ENCODE peak calls at places on chromosomes 2 and 18, in ten cellular contexts. U is GM23248, W is astrocyte, Q is HCT116, F is mammary epithelial cell, I is kidney, L is MM.1S, N is fibroblast of lung, C is IMR-90, B is SK-N-MC. R is an unnamed sample.

GRCh38 chr18:27413495-27414401 is 228.6 kb upstream of the CHST9 start:
- DNase-seq in U (peak), W (peak), Q (no peak), F (peak), I (no peak), L (no peak), N (peak), C (no peak), B (no peak), R (peak)

GRCh38 chr2:238743243-238744068 is 104.4 kb upstream of the TWIST2 start:
- DNase-seq in U (no peak), W (peak), Q (no peak), F (no peak), I (no peak), L (no peak), N (peak), C (no peak), B (no peak), R (no peak)

GRCh38 chr2:25446122-25446521 is 104.4 kb upstream of the DNMT3A start:
- DNase-seq in U (no peak), W (no peak), Q (no peak), F (no peak), I (no peak), L (no peak), N (no peak), C (no peak), B (no peak), R (no peak)

GRCh38 chr2:130821867-130822266 is 14.8 kb upstream of the ARHGEF4 start:
- DNase-seq in U (no peak), W (no peak), Q (no peak), F (no peak), I (no peak), L (no peak), N (no peak), C (no peak), B (no peak), R (no peak)

GRCh38 chr2:189477756-189478155 is 36.5 kb downstream of the WDR75 start:
- DNase-seq in U (no peak), W (no peak), Q (no peak), F (no peak), I (no peak), L (no peak), N (no peak), C (no peak), B (no peak), R (no peak)

GRCh38 chr2:84881581-84882414 is 914 bp upstream of the TRABD2A start:
- DNase-seq in U (peak), W (peak), Q (peak), F (peak), I (peak), L (peak), N (peak), C (peak), B (no peak), R (peak)

GRCh38 chr2:82307510-82307909 is 2003.0 kb upstream of the LRRTM1 start:
- DNase-seq in U (no peak), W (no peak), Q (no peak), F (no peak), I (no peak), L (no peak), N (no peak), C (no peak), B (no peak), R (no peak)

GRCh38 chr18:21484851-21485636 is 115.5 kb downstream of the ESCO1 start:
- DNase-seq in U (peak), W (peak), Q (no peak), F (peak), I (no peak), L (no peak), N (peak), C (peak), B (no peak), R (no peak)

GRCh38 chr2:109030870-109031480 is 42.0 kb upstream of the EDAR start:
- DNase-seq in U (no peak), W (no peak), Q (no peak), F (no peak), I (no peak), L (no peak), N (no peak), C (no peak), B (no peak), R (no peak)

GRCh38 chr18:48753741-48754140 is 197.0 kb downstream of the SMAD7 start:
- DNase-seq in U (no peak), W (peak), Q (no peak), F (no peak), I (peak), L (no peak), N (peak), C (no peak), B (no peak), R (no peak)

GRCh38 chr2:8488001-8488738 is 193.7 kb upstream of the ID2 start:
- DNase-seq in U (no peak), W (peak), Q (no peak), F (no peak), I (no peak), L (peak), N (peak), C (no peak), B (no peak), R (no peak)

GRCh38 chr2:61074100-61074499 is 8.4 kb downstream of the SANBR start:
- DNase-seq in U (no peak), W (no peak), Q (no peak), F (no peak), I (no peak), L (no peak), N (no peak), C (no peak), B (no peak), R (no peak)

GRCh38 chr2:203122317-203122998 is 107.8 kb downstream of the NBEAL1 start:
- DNase-seq in U (peak), W (no peak), Q (no peak), F (no peak), I (no peak), L (no peak), N (no peak), C (peak), B (peak), R (no peak)

GRCh38 chr2:109128466-109129355 is at the start of gene SH3RF3:
- DNase-seq in U (peak), W (peak), Q (no peak), F (peak), I (peak), L (peak), N (peak), C (peak), B (no peak), R (peak)

GRCh38 chr2:160474319-160474645 is 19.3 kb downstream of the RBMS1 start:
- DNase-seq in U (no peak), W (no peak), Q (no peak), F (no peak), I (no peak), L (no peak), N (no peak), C (no peak), B (no peak), R (no peak)

GRCh38 chr2:189412330-189412953 is 28.8 kb upstream of the WDR75 start:
- DNase-seq in U (peak), W (peak), Q (peak), F (no peak), I (no peak), L (peak), N (peak), C (peak), B (peak), R (peak)

GRCh38 chr2:168666339-168666738 is 136.1 kb upstream of the NOSTRIN start:
- DNase-seq in U (peak), W (peak), Q (no peak), F (peak), I (no peak), L (no peak), N (peak), C (peak), B (no peak), R (no peak)

GRCh38 chr2:71609029-71609428 is 155.7 kb downstream of the DYSF start:
- DNase-seq in U (no peak), W (no peak), Q (no peak), F (no peak), I (peak), L (no peak), N (no peak), C (no peak), B (no peak), R (peak)

GRCh38 chr2:212640428-212640827 is 101.8 kb upstream of the ERBB4 start:
- DNase-seq in U (no peak), W (no peak), Q (peak), F (peak), I (no peak), L (no peak), N (no peak), C (no peak), B (no peak), R (no peak)

GRCh38 chr2:84906108-84906899 is 848 bp downstream of the TMSB10 start:
- DNase-seq in U (peak), W (no peak), Q (no peak), F (peak), I (peak), L (peak), N (no peak), C (no peak), B (no peak), R (peak)

GRCh38 chr18:79791141-79791972 is 6.4 kb upstream of the KCNG2 start:
- DNase-seq in U (peak), W (peak), Q (no peak), F (peak), I (peak), L (no peak), N (peak), C (peak), B (no peak), R (no peak)

GRCh38 chr2:119715409-119716295 is 36.7 kb downstream of the TMEM177 start:
- DNase-seq in U (no peak), W (no peak), Q (no peak), F (no peak), I (no peak), L (no peak), N (no peak), C (no peak), B (no peak), R (no peak)

GRCh38 chr2:105373895-105374401 is 24.9 kb downstream of the FHL2 start:
- DNase-seq in U (no peak), W (no peak), Q (no peak), F (peak), I (no peak), L (peak), N (no peak), C (no peak), B (no peak), R (no peak)

GRCh38 chr2:219713110-219713509 is 85.7 kb downstream of the SLC4A3 start:
- DNase-seq in U (peak), W (no peak), Q (no peak), F (peak), I (no peak), L (peak), N (peak), C (peak), B (no peak), R (no peak)

GRCh38 chr18:45910405-45911023 is 56.6 kb downstream of the EPG5 start:
- DNase-seq in U (peak), W (peak), Q (peak), F (peak), I (no peak), L (peak), N (peak), C (peak), B (no peak), R (peak)

GRCh38 chr2:27023740-27024139 is 9.0 kb upstream of the TMEM214 start:
- DNase-seq in U (no peak), W (no peak), Q (no peak), F (no peak), I (no peak), L (no peak), N (no peak), C (no peak), B (no peak), R (no peak)

GRCh38 chr2:23600336-23600735 is 215.4 kb downstream of the KLHL29 start:
- DNase-seq in U (no peak), W (peak), Q (no peak), F (no peak), I (peak), L (no peak), N (peak), C (no peak), B (no peak), R (no peak)

GRCh38 chr2:57855207-57855606 is 191.4 kb upstream of the VRK2 start:
- DNase-seq in U (no peak), W (no peak), Q (no peak), F (no peak), I (no peak), L (no peak), N (no peak), C (no peak), B (no peak), R (no peak)

GRCh38 chr2:29295843-29296242 is 180.6 kb downstream of the CLIP4 start:
- DNase-seq in U (peak), W (no peak), Q (peak), F (no peak), I (no peak), L (no peak), N (peak), C (peak), B (no peak), R (no peak)

GRCh38 chr18:59961086-59961485 is 61.3 kb downstream of the PMAIP1 start:
- DNase-seq in U (no peak), W (no peak), Q (no peak), F (peak), I (no peak), L (no peak), N (no peak), C (no peak), B (no peak), R (no peak)

GRCh38 chr2:71299507-71299906 is 32.1 kb upstream of the ZNF638 start:
- DNase-seq in U (peak), W (peak), Q (no peak), F (peak), I (no peak), L (no peak), N (peak), C (peak), B (no peak), R (no peak)

GRCh38 chr18:7812431-7813063 is 245.4 kb downstream of the PTPRM start:
- DNase-seq in U (peak), W (peak), Q (no peak), F (peak), I (no peak), L (no peak), N (peak), C (peak), B (no peak), R (no peak)

GRCh38 chr2:120219766-120220165 is 3.4 kb downstream of the TMEM185B start:
- DNase-seq in U (no peak), W (no peak), Q (no peak), F (no peak), I (no peak), L (no peak), N (no peak), C (no peak), B (no peak), R (no peak)

GRCh38 chr2:239717706-239718105 is 307.4 kb downstream of the NDUFA10 start:
- DNase-seq in U (no peak), W (no peak), Q (no peak), F (no peak), I (no peak), L (no peak), N (no peak), C (no peak), B (no peak), R (no peak)

GRCh38 chr2:238498691-238499295 is 72.1 kb downstream of the ASB1 start:
- DNase-seq in U (no peak), W (no peak), Q (no peak), F (no peak), I (no peak), L (no peak), N (no peak), C (no peak), B (no peak), R (no peak)

GRCh38 chr2:55952415-55952814 is 28.8 kb upstream of the EFEMP1 start:
- DNase-seq in U (no peak), W (peak), Q (no peak), F (no peak), I (no peak), L (no peak), N (no peak), C (no peak), B (no peak), R (no peak)

GRCh38 chr2:150046211-150046610 is 441.3 kb downstream of the RND3 start:
- DNase-seq in U (peak), W (peak), Q (no peak), F (no peak), I (no peak), L (no peak), N (peak), C (peak), B (no peak), R (no peak)

GRCh38 chr2:150042844-150043503 is 444.5 kb downstream of the RND3 start:
- DNase-seq in U (no peak), W (no peak), Q (no peak), F (no peak), I (no peak), L (no peak), N (no peak), C (no peak), B (no peak), R (no peak)

GRCh38 chr2:150041721-150042450 is 445.6 kb downstream of the RND3 start:
- DNase-seq in U (peak), W (peak), Q (no peak), F (peak), I (no peak), L (no peak), N (peak), C (peak), B (no peak), R (no peak)

GRCh38 chr2:150047731-150048130 is 439.7 kb downstream of the RND3 start:
- DNase-seq in U (peak), W (no peak), Q (no peak), F (peak), I (no peak), L (no peak), N (no peak), C (no peak), B (no peak), R (no peak)

GRCh38 chr2:150045601-150046000 is 441.9 kb downstream of the RND3 start:
- DNase-seq in U (no peak), W (no peak), Q (no peak), F (no peak), I (no peak), L (no peak), N (no peak), C (peak), B (no peak), R (no peak)
- H3K9ac ChIP-seq in U (no peak), W (no peak), Q (no peak), F (no peak), I (no peak), L (no peak), N (no peak), C (no peak), B (no peak), R (no peak)

GRCh38 chr18:22872894-22873537 is 60.1 kb upstream of the RBBP8 start:
- DNase-seq in U (no peak), W (no peak), Q (no peak), F (no peak), I (no peak), L (peak), N (no peak), C (peak), B (no peak), R (no peak)
- H3K27ac ChIP-seq in U (no peak), W (no peak), Q (no peak), F (no peak), I (no peak), L (peak), N (no peak), C (no peak), B (no peak), R (peak)

DNA sequence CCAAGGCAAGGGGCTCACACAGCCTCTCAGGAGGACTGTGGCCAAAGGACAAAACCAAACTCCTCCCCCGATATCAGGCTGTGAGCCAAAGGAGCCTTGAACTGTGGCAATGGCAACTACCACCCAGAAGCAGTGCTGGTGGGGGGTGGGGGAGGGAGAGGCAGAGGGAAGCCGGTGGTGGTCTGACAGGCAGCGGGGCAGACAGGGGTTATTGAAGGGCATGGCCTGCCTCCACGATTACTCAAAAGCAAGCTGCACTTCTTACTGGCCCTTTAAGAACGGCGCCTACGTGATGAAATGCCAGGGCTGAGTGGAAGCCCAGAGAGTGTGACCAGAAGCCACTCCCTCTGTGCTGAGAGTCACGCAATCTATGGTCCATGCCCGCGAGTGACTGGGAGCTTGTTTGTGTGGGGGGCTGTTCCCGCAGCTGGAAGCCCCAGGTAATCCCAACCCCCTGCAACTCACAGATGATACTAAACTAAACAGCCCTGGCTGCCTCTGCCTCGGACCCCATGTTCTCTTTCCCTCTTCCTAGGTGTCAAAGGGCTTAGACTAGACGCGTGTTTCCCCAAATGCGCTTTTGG is 128.2 kb upstream of the CXCR4 start:
- DNase-seq in U (peak), W (peak), Q (peak), F (no peak), I (peak), L (no peak), N (peak), C (peak), B (no peak), R (peak)
- H3K9ac ChIP-seq in U (no peak), W (no peak), Q (peak), F (no peak), I (no peak), L (no peak), N (no peak), C (no peak), B (no peak), R (peak)

DNA sequence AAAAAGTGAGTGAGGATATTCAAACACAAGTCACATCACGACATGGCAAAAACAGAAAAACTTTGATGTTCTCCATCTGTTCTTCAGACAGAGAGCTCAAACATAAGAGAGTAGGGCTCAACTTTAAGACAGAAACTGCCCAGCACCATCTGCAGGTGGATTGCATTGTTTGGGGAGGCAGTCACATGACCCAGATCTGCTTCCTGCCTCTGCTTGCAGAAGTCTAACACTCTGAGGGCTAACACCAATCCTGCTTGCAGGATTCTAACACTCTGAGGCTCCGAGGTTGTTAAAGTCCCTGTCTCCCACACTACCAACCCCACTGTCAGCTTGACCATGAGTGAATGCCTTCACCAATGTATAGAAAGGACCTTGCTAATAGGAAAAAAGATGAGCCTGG is 176.8 kb upstream of the CREB1 start:
- DNase-seq in U (peak), W (no peak), Q (no peak), F (no peak), I (no peak), L (peak), N (no peak), C (peak), B (no peak), R (no peak)
- H3K27ac ChIP-seq in U (peak), W (no peak), Q (no peak), F (no peak), I (no peak), L (peak), N (no peak), C (no peak), B (no peak), R (no peak)

GRCh38 chr2:96537734-96538486 is 1.4 kb downstream of the ARID5A start:
- DNase-seq in U (peak), W (no peak), Q (no peak), F (no peak), I (peak), L (peak), N (no peak), C (no peak), B (no peak), R (no peak)
- H3K9ac ChIP-seq in U (peak), W (peak), Q (peak), F (no peak), I (peak), L (peak), N (peak), C (peak), B (no peak), R (peak)

GRCh38 chr2:74741076-74741460 is 87.0 kb downstream of the SEMA4F start:
- DNase-seq in U (no peak), W (no peak), Q (no peak), F (no peak), I (no peak), L (no peak), N (no peak), C (no peak), B (no peak), R (no peak)
- H3K27ac ChIP-seq in U (peak), W (peak), Q (peak), F (peak), I (no peak), L (no peak), N (peak), C (peak), B (no peak), R (peak)

GRCh38 chr2:1723397-1724042 is 20.8 kb downstream of the PXDN start:
- DNase-seq in U (no peak), W (no peak), Q (no peak), F (no peak), I (no peak), L (no peak), N (no peak), C (no peak), B (no peak), R (no peak)

GRCh38 chr2:1718339-1719220 is 25.7 kb downstream of the PXDN start:
- DNase-seq in U (no peak), W (no peak), Q (no peak), F (no peak), I (no peak), L (no peak), N (no peak), C (no peak), B (no peak), R (no peak)

GRCh38 chr2:1726558-1726957 is 17.8 kb downstream of the PXDN start:
- DNase-seq in U (no peak), W (no peak), Q (no peak), F (no peak), I (no peak), L (no peak), N (no peak), C (no peak), B (no peak), R (no peak)

GRCh38 chr2:1721706-1722483 is 22.4 kb downstream of the PXDN start:
- DNase-seq in U (peak), W (peak), Q (no peak), F (peak), I (no peak), L (no peak), N (peak), C (peak), B (no peak), R (no peak)

DNA sequence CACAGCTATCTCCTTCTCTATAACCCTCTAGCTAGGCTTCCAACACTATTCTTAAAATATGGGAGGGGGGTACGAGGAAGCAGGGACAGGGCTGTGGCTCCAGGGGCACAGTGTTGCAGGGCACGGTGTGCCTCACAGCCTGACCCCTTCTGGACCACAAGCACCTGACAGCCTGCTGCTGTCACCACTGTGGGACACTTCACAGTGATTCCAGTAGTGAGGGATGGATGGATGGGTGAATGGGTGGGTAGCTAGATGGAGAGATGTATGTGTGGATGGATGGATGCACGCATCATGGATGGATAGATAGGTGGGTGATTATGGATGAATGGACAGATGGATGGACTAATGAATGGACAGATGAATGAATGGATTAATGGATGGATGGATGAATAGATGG is 21.6 kb downstream of the PXDN start:
- DNase-seq in U (no peak), W (no peak), Q (no peak), F (no peak), I (no peak), L (no peak), N (no peak), C (no peak), B (no peak), R (no peak)
- H3K9ac ChIP-seq in U (peak), W (peak), Q (no peak), F (no peak), I (no peak), L (no peak), N (no peak), C (no peak), B (no peak), R (no peak)